ENCODE peak calls at places on chromosomes 4 and X, in six cellular contexts. F, K, M, O, Y and P are unnamed samples.

GRCh38 chrX:24375732-24376131 is 15.3 kb downstream of the SUPT20HL1 start:
- DNase-seq in F (no peak), K (no peak), M (no peak), O (no peak), Y (no peak), P (no peak)

GRCh38 chr4:95077864-95078263 is 320.1 kb downstream of the BMPR1B start:
- DNase-seq in F (no peak), K (peak), M (no peak), O (peak), Y (no peak), P (no peak)

GRCh38 chrX:2647627-2648026 is 43.5 kb upstream of the CD99 start:
- DNase-seq in F (no peak), K (no peak), M (peak), O (no peak), Y (no peak), P (no peak)

GRCh38 chr4:67087897-67088296 is 457.4 kb downstream of the CENPC start:
- DNase-seq in F (peak), K (no peak), M (peak), O (peak), Y (no peak), P (no peak)

GRCh38 chrX:38561126-38561868 is at the start of gene TSPAN7:
- DNase-seq in F (peak), K (peak), M (peak), O (peak), Y (peak), P (peak)

GRCh38 chr4:75834095-75834771 is 68.0 kb downstream of the PPEF2 start:
- DNase-seq in F (no peak), K (no peak), M (no peak), O (peak), Y (no peak), P (peak)

GRCh38 chr4:71689822-71690221 is 94.1 kb downstream of the GC start:
- DNase-seq in F (no peak), K (peak), M (no peak), O (no peak), Y (no peak), P (no peak)

GRCh38 chrX:24410514-24411189 is 50.2 kb downstream of the SUPT20HL1 start:
- DNase-seq in F (no peak), K (no peak), M (no peak), O (no peak), Y (no peak), P (no peak)

GRCh38 chr4:41282362-41282761 is 25.6 kb downstream of the UCHL1 start:
- DNase-seq in F (no peak), K (no peak), M (no peak), O (no peak), Y (no peak), P (no peak)

GRCh38 chrX:151852294-151852693 is 60.4 kb upstream of the MAGEA4 start:
- DNase-seq in F (no peak), K (no peak), M (no peak), O (no peak), Y (no peak), P (no peak)

GRCh38 chr4:155249036-155249566 is 40.7 kb downstream of the NPY2R start:
- DNase-seq in F (no peak), K (no peak), M (no peak), O (no peak), Y (no peak), P (no peak)

GRCh38 chr4:173264245-173264959 is 69.8 kb downstream of the HMGB2 start:
- DNase-seq in F (peak), K (peak), M (no peak), O (peak), Y (no peak), P (peak)